ENCODE peak calls at places on chromosome 19, in six cellular contexts. Q is breast epithelium; M is A673; H is effector memory CD4-positive, alpha-beta T cell; S is psoas muscle; D is A549. N is an unnamed sample.

GRCh38 chr19:8307400-8307964 is 676 bp downstream of the CD320 start:
- DNase-seq in Q (peak; percentile 17), M (no peak), H (no peak), S (peak; percentile 26), D (no peak), N (no peak)

GRCh38 chr19:14516048-14516534 is 2.1 kb downstream of the DNAJB1 start:
- DNase-seq in Q (no peak), M (no peak), H (no peak), S (no peak), D (no peak), N (no peak)

GRCh38 chr19:43765109-43765876 is 10.5 kb upstream of the SMG9 start:
- DNase-seq in Q (peak; percentile 76), M (peak; percentile 22), H (peak; percentile 52), S (peak; percentile 82), D (peak; percentile 93), N (no peak)

GRCh38 chr19:5261151-5261890 is 79.3 kb downstream of the PTPRS start:
- DNase-seq in Q (peak; percentile 71), M (no peak), H (no peak), S (no peak), D (no peak), N (no peak)

GRCh38 chr19:33429891-33430673 is 56.6 kb downstream of the CEBPG start:
- DNase-seq in Q (no peak), M (no peak), H (peak; percentile 12), S (no peak), D (no peak), N (no peak)

GRCh38 chr19:13982773-13983172 is 23.3 kb downstream of the RFX1 start:
- DNase-seq in Q (no peak), M (no peak), H (no peak), S (no peak), D (no peak), N (no peak)

GRCh38 chr19:10517361-10517759 is at the start of gene S1PR5:
- DNase-seq in Q (no peak), M (peak; percentile 24), H (no peak), S (no peak), D (peak; percentile 35), N (no peak)

GRCh38 chr19:45999653-46000121 is 4.4 kb downstream of the CCDC61 start:
- DNase-seq in Q (no peak), M (no peak), H (peak; percentile 14), S (peak; percentile 53), D (no peak), N (no peak)

GRCh38 chr19:290539-291521 is at the start of gene PLPP2:
- DNase-seq in Q (peak; percentile 94), M (no peak), H (no peak), S (no peak), D (peak; percentile 40), N (no peak)

GRCh38 chr19:44664976-44665375 is 6.3 kb upstream of the CEACAM19 start:
- DNase-seq in Q (no peak), M (no peak), H (no peak), S (no peak), D (no peak), N (no peak)

GRCh38 chr19:39351537-39352037 is 9.4 kb downstream of the SAMD4B start:
- DNase-seq in Q (no peak), M (no peak), H (no peak), S (no peak), D (no peak), N (no peak)

GRCh38 chr19:3494051-3494450 is 6.4 kb downstream of the DOHH start:
- DNase-seq in Q (no peak), M (no peak), H (no peak), S (no peak), D (peak; percentile 80), N (no peak)

GRCh38 chr19:46990998-46991676 is 28.5 kb upstream of the NPAS1 start:
- DNase-seq in Q (peak; percentile 78), M (peak; percentile 93), H (peak; percentile 46), S (peak; percentile 80), D (peak; percentile 77), N (no peak)

GRCh38 chr19:376111-376470 is 31.5 kb upstream of the MIER2 start:
- DNase-seq in Q (no peak), M (no peak), H (no peak), S (no peak), D (no peak), N (no peak)

GRCh38 chr19:6718741-6719539 is 1.5 kb downstream of the C3 start:
- DNase-seq in Q (no peak), M (peak; percentile 58), H (peak; percentile 22), S (peak; percentile 54), D (peak; percentile 58), N (no peak)

GRCh38 chr19:40006273-40006691 is 9.4 kb downstream of the ZNF546 start:
- DNase-seq in Q (no peak), M (no peak), H (no peak), S (no peak), D (peak; percentile 37), N (no peak)

GRCh38 chr19:21133633-21134032 is 8.2 kb upstream of the ZNF431 start:
- DNase-seq in Q (no peak), M (no peak), H (no peak), S (no peak), D (no peak), N (no peak)

GRCh38 chr19:46019270-46019669 is 3.6 kb downstream of the PGLYRP1 start:
- DNase-seq in Q (no peak), M (no peak), H (no peak), S (no peak), D (no peak), N (no peak)

GRCh38 chr19:8075158-8076086 is 22.9 kb downstream of the CCL25 start:
- DNase-seq in Q (no peak), M (no peak), H (no peak), S (no peak), D (no peak), N (no peak)

GRCh38 chr19:18763674-18764590 is 27.2 kb downstream of the COMP start:
- DNase-seq in Q (peak; percentile 88), M (no peak), H (no peak), S (peak; percentile 81), D (no peak), N (no peak)

GRCh38 chr19:43311256-43311655 is 41.9 kb upstream of the PSG9 start:
- DNase-seq in Q (no peak), M (no peak), H (no peak), S (no peak), D (no peak), N (no peak)

GRCh38 chr19:2802826-2803225 is 16.8 kb upstream of the ZNF554 start:
- DNase-seq in Q (no peak), M (no peak), H (no peak), S (no peak), D (no peak), N (no peak)

GRCh38 chr19:45958763-45959516 is 14.7 kb downstream of the NOVA2 start:
- DNase-seq in Q (no peak), M (no peak), H (no peak), S (no peak), D (no peak), N (no peak)

GRCh38 chr19:49514151-49514550 is 1.7 kb downstream of the FCGRT start:
- DNase-seq in Q (no peak), M (no peak), H (no peak), S (no peak), D (no peak), N (no peak)

GRCh38 chr19:5225486-5226345 is 114.9 kb downstream of the PTPRS start:
- DNase-seq in Q (no peak), M (no peak), H (no peak), S (no peak), D (no peak), N (no peak)

GRCh38 chr19:54804101-54804500 is 691 bp downstream of the KIR2DL4 start:
- DNase-seq in Q (no peak), M (no peak), H (no peak), S (no peak), D (no peak), N (no peak)

GRCh38 chr19:54804571-54804970 is 1.2 kb downstream of the KIR2DL4 start:
- DNase-seq in Q (no peak), M (no peak), H (no peak), S (no peak), D (no peak), N (no peak)

GRCh38 chr19:54803410-54803809 is at the start of gene KIR2DL4:
- DNase-seq in Q (no peak), M (no peak), H (no peak), S (no peak), D (no peak), N (peak; percentile 29)

GRCh38 chr19:54805665-54806515 is 2.5 kb downstream of the KIR2DL4 start:
- DNase-seq in Q (no peak), M (no peak), H (no peak), S (no peak), D (no peak), N (no peak)

GRCh38 chr19:54806516-54806838 is 3.1 kb downstream of the KIR2DL4 start:
- DNase-seq in Q (no peak), M (no peak), H (no peak), S (no peak), D (no peak), N (no peak)
- H3K9me3 ChIP-seq in Q (peaks cover 13% of the 10 kb centered on the region), M (no peaks in the 10 kb centered on the region), H (no peaks in the 10 kb centered on the region), S (no peaks in the 10 kb centered on the region), D (no peaks in the 10 kb centered on the region), N (no peaks in the 10 kb centered on the region)

GRCh38 chr19:31223805-31224534 is 125.3 kb downstream of the TSHZ3 start:
- DNase-seq in Q (no peak), M (peak; percentile 89), H (no peak), S (no peak), D (no peak), N (no peak)
- H3K9me3 ChIP-seq in Q (no peaks in the 10 kb centered on the region), M (no peaks in the 10 kb centered on the region), H (no peaks in the 10 kb centered on the region), S (no peaks in the 10 kb centered on the region), D (peaks cover 3% of the 10 kb centered on the region), N (no peaks in the 10 kb centered on the region)

GRCh38 chr19:34688592-34688991 is 11.1 kb downstream of the ZNF302 start:
- DNase-seq in Q (no peak), M (no peak), H (no peak), S (no peak), D (no peak), N (no peak)
- H3K9me3 ChIP-seq in Q (peaks cover 35% of the 10 kb centered on the region), M (peaks cover 42% of the 10 kb centered on the region), H (peaks cover 22% of the 10 kb centered on the region), S (peaks cover 16% of the 10 kb centered on the region), D (peaks cover 92% of the 10 kb centered on the region), N (peaks cover 22% of the 10 kb centered on the region)

DNA sequence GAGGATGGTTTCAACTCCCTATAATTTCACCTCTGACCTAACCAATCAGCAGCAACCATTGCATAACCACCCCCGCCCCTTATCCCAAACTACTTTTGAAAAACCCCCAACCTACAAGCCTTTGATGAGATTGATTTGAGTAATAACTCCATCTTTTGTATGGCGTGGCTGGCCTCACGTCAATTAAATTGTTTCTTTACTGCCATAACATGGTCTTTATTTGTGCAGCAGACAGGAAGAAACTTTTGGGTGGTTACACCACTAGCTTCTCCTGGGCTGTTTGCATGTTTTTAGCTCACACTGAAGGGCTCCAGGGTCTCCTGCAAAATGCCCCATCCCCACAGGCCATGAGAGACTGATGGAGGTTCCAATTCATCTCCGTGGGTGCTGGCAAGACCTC is 34.0 kb upstream of the PEG3 start:
- DNase-seq in Q (no peak), M (no peak), H (no peak), S (no peak), D (no peak), N (no peak)
- H3K9me3 ChIP-seq in Q (peaks cover 25% of the 10 kb centered on the region), M (no peaks in the 10 kb centered on the region), H (peaks cover 6% of the 10 kb centered on the region), S (peaks cover 10% of the 10 kb centered on the region), D (peaks cover 61% of the 10 kb centered on the region), N (no peaks in the 10 kb centered on the region)

DNA sequence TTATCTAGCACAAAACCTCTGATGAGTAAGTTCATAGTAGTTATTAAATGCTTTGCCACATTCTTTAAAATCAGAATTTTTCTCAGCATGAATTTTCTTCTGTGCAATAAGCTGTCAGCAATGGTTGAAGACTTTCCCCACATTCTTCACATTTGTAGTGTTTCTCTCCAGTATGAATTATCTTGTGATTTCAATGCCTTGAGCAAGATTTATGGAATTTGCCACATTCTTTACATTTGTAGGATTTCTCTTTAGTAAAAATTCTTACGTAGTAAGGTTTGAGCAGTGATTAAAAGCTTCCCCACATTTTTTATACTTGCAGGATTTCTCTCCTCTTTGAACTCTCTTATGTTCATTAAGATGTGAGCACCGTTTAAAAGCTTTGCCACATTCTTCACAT is 33.6 kb downstream of the ZNF682 start:
- DNase-seq in Q (no peak), M (no peak), H (no peak), S (no peak), D (no peak), N (no peak)
- H3K9me3 ChIP-seq in Q (peaks cover 18% of the 10 kb centered on the region), M (peaks cover 43% of the 10 kb centered on the region), H (peaks cover 29% of the 10 kb centered on the region), S (peaks cover 24% of the 10 kb centered on the region), D (no peaks in the 10 kb centered on the region), N (peaks cover 20% of the 10 kb centered on the region)

N was measured in vagina.